ENCODE peak calls at places on chromosomes 13 and 19, in eight cellular contexts. One of them, this sample, is unnamed.

GRCh38 chr13:59746291-59746962 is 417.3 kb downstream of the DIAPH3 start:
- DNase-seq in GM13977: no peak
- DNase-seq in ACHN: no peak
- DNase-seq in memory B cell: no peak
- DNase-seq in psoas muscle: no peak
- DNase-seq in iPS DF 19.7: no peak
- DNase-seq in retina: no peak
- DNase-seq in T follicular helper cell: no peak
- DNase-seq in this sample: no peak

GRCh38 chr13:96779691-96780090 is 214.6 kb downstream of the OXGR1 start:
- DNase-seq in GM13977: no peak
- DNase-seq in iPS DF 19.7: no peak
- DNase-seq in retina: no peak
- DNase-seq in memory B cell: no peak
- DNase-seq in psoas muscle: no peak
- DNase-seq in ACHN: no peak
- DNase-seq in T follicular helper cell: no peak
- DNase-seq in this sample: no peak

GRCh38 chr13:47135800-47136658 is 239.2 kb upstream of the HTR2A start:
- DNase-seq in psoas muscle: no peak
- DNase-seq in T follicular helper cell: no peak
- DNase-seq in memory B cell: no peak
- DNase-seq in GM13977: no peak
- DNase-seq in iPS DF 19.7: no peak
- DNase-seq in retina: peak
- DNase-seq in ACHN: no peak
- DNase-seq in this sample: no peak

GRCh38 chr13:59588717-59589067 is 575.0 kb downstream of the DIAPH3 start:
- DNase-seq in GM13977: no peak
- DNase-seq in retina: no peak
- DNase-seq in psoas muscle: no peak
- DNase-seq in memory B cell: no peak
- DNase-seq in ACHN: no peak
- DNase-seq in T follicular helper cell: no peak
- DNase-seq in iPS DF 19.7: no peak
- DNase-seq in this sample: no peak

GRCh38 chr13:21849323-21849722 is 178.4 kb downstream of the FGF9 start:
- DNase-seq in T follicular helper cell: no peak
- DNase-seq in retina: peak
- DNase-seq in memory B cell: no peak
- DNase-seq in ACHN: peak
- DNase-seq in GM13977: peak
- DNase-seq in iPS DF 19.7: peak
- DNase-seq in psoas muscle: no peak
- DNase-seq in this sample: peak

GRCh38 chr13:35260316-35260715 is 216.2 kb downstream of the MAB21L1 start:
- DNase-seq in memory B cell: no peak
- DNase-seq in psoas muscle: no peak
- DNase-seq in iPS DF 19.7: no peak
- DNase-seq in T follicular helper cell: no peak
- DNase-seq in GM13977: no peak
- DNase-seq in ACHN: no peak
- DNase-seq in retina: no peak
- DNase-seq in this sample: no peak

GRCh38 chr19:47649588-47649987 is 40.7 kb downstream of the BICRA start:
- DNase-seq in memory B cell: no peak
- DNase-seq in iPS DF 19.7: no peak
- DNase-seq in psoas muscle: no peak
- DNase-seq in ACHN: no peak
- DNase-seq in retina: no peak
- DNase-seq in GM13977: no peak
- DNase-seq in T follicular helper cell: no peak
- DNase-seq in this sample: no peak

GRCh38 chr13:86932935-86933334 is 738.2 kb upstream of the SLITRK5 start:
- DNase-seq in retina: no peak
- DNase-seq in memory B cell: no peak
- DNase-seq in ACHN: no peak
- DNase-seq in iPS DF 19.7: peak
- DNase-seq in psoas muscle: no peak
- DNase-seq in T follicular helper cell: no peak
- DNase-seq in GM13977: no peak
- DNase-seq in this sample: no peak

GRCh38 chr13:70960841-70961443 is 852.7 kb upstream of the KLHL1 start:
- DNase-seq in ACHN: peak
- DNase-seq in retina: peak
- DNase-seq in memory B cell: no peak
- DNase-seq in psoas muscle: no peak
- DNase-seq in T follicular helper cell: no peak
- DNase-seq in GM13977: peak
- DNase-seq in iPS DF 19.7: no peak
- DNase-seq in this sample: peak

GRCh38 chr13:112619730-112620639 is 32.0 kb upstream of the TUBGCP3 start:
- DNase-seq in psoas muscle: no peak
- DNase-seq in memory B cell: no peak
- DNase-seq in T follicular helper cell: no peak
- DNase-seq in GM13977: no peak
- DNase-seq in iPS DF 19.7: peak
- DNase-seq in retina: peak
- DNase-seq in ACHN: no peak
- DNase-seq in this sample: peak

GRCh38 chr13:41501281-41501680 is 43.9 kb downstream of the RGCC start:
- DNase-seq in ACHN: no peak
- DNase-seq in iPS DF 19.7: no peak
- DNase-seq in GM13977: no peak
- DNase-seq in memory B cell: no peak
- DNase-seq in psoas muscle: no peak
- DNase-seq in T follicular helper cell: no peak
- DNase-seq in retina: no peak
- DNase-seq in this sample: no peak

GRCh38 chr19:45670670-45671453 is 2.8 kb downstream of the GIPR start:
- DNase-seq in memory B cell: peak
- DNase-seq in retina: peak
- DNase-seq in iPS DF 19.7: no peak
- DNase-seq in T follicular helper cell: no peak
- DNase-seq in ACHN: peak
- DNase-seq in GM13977: peak
- DNase-seq in psoas muscle: peak
- DNase-seq in this sample: no peak

GRCh38 chr19:40581531-40581930 is 4.9 kb downstream of the SHKBP1 start:
- DNase-seq in T follicular helper cell: no peak
- DNase-seq in GM13977: no peak
- DNase-seq in memory B cell: no peak
- DNase-seq in psoas muscle: no peak
- DNase-seq in ACHN: no peak
- DNase-seq in iPS DF 19.7: no peak
- DNase-seq in retina: no peak
- DNase-seq in this sample: no peak

GRCh38 chr13:106104281-106104901 is 431.1 kb downstream of the EFNB2 start:
- DNase-seq in GM13977: no peak
- DNase-seq in iPS DF 19.7: no peak
- DNase-seq in T follicular helper cell: no peak
- DNase-seq in ACHN: peak
- DNase-seq in psoas muscle: no peak
- DNase-seq in retina: no peak
- DNase-seq in memory B cell: no peak
- DNase-seq in this sample: no peak

GRCh38 chr19:53254451-53255341 is at the start of gene ZNF677:
- DNase-seq in ACHN: no peak
- DNase-seq in GM13977: peak
- DNase-seq in psoas muscle: peak
- DNase-seq in retina: peak
- DNase-seq in T follicular helper cell: peak
- DNase-seq in iPS DF 19.7: peak
- DNase-seq in memory B cell: peak
- DNase-seq in this sample: no peak

GRCh38 chr19:7215176-7215575 is 79.0 kb downstream of the INSR start:
- DNase-seq in iPS DF 19.7: no peak
- DNase-seq in psoas muscle: no peak
- DNase-seq in ACHN: no peak
- DNase-seq in T follicular helper cell: no peak
- DNase-seq in memory B cell: no peak
- DNase-seq in GM13977: no peak
- DNase-seq in retina: no peak
- DNase-seq in this sample: no peak

GRCh38 chr19:15236886-15237285 is 4.6 kb upstream of the EPHX3 start:
- DNase-seq in memory B cell: no peak
- DNase-seq in ACHN: no peak
- DNase-seq in T follicular helper cell: no peak
- DNase-seq in iPS DF 19.7: no peak
- DNase-seq in psoas muscle: no peak
- DNase-seq in GM13977: no peak
- DNase-seq in retina: no peak
- DNase-seq in this sample: no peak

GRCh38 chr19:47794526-47794925 is 9.8 kb downstream of the TPRX1 start:
- DNase-seq in GM13977: no peak
- DNase-seq in iPS DF 19.7: no peak
- DNase-seq in memory B cell: no peak
- DNase-seq in T follicular helper cell: no peak
- DNase-seq in psoas muscle: no peak
- DNase-seq in retina: no peak
- DNase-seq in ACHN: no peak
- DNase-seq in this sample: no peak

GRCh38 chr19:40576181-40576584 is 490 bp upstream of the SHKBP1 start:
- DNase-seq in GM13977: no peak
- DNase-seq in T follicular helper cell: no peak
- DNase-seq in memory B cell: no peak
- DNase-seq in iPS DF 19.7: no peak
- DNase-seq in retina: no peak
- DNase-seq in ACHN: no peak
- DNase-seq in psoas muscle: peak
- DNase-seq in this sample: no peak

GRCh38 chr19:52048604-52049493 is at the start of gene ZNF432:
- DNase-seq in memory B cell: peak
- DNase-seq in retina: peak
- DNase-seq in ACHN: peak
- DNase-seq in iPS DF 19.7: peak
- DNase-seq in T follicular helper cell: peak
- DNase-seq in GM13977: peak
- DNase-seq in psoas muscle: peak
- DNase-seq in this sample: no peak

GRCh38 chr19:2983351-2984195 is 6.2 kb downstream of the TLE6 start:
- DNase-seq in memory B cell: no peak
- DNase-seq in psoas muscle: peak
- DNase-seq in T follicular helper cell: no peak
- DNase-seq in iPS DF 19.7: peak
- DNase-seq in ACHN: no peak
- DNase-seq in GM13977: peak
- DNase-seq in retina: peak
- DNase-seq in this sample: no peak

GRCh38 chr13:35309711-35310110 is 166.8 kb downstream of the MAB21L1 start:
- DNase-seq in ACHN: no peak
- DNase-seq in GM13977: no peak
- DNase-seq in memory B cell: no peak
- DNase-seq in T follicular helper cell: no peak
- DNase-seq in retina: no peak
- DNase-seq in iPS DF 19.7: no peak
- DNase-seq in psoas muscle: no peak
- DNase-seq in this sample: no peak

GRCh38 chr19:10120538-10121198 is 969 bp upstream of the EIF3G start:
- DNase-seq in ACHN: no peak
- DNase-seq in psoas muscle: no peak
- DNase-seq in memory B cell: no peak
- DNase-seq in iPS DF 19.7: no peak
- DNase-seq in T follicular helper cell: no peak
- DNase-seq in GM13977: no peak
- DNase-seq in retina: no peak
- DNase-seq in this sample: no peak

GRCh38 chr13:39417643-39418042 is 185.3 kb downstream of the LHFPL6 start:
- DNase-seq in ACHN: peak
- DNase-seq in GM13977: no peak
- DNase-seq in iPS DF 19.7: no peak
- DNase-seq in memory B cell: no peak
- DNase-seq in T follicular helper cell: no peak
- DNase-seq in psoas muscle: no peak
- DNase-seq in retina: no peak
- DNase-seq in this sample: no peak

GRCh38 chr13:37306778-37307544 is 201.5 kb upstream of the CSNK1A1L start:
- DNase-seq in memory B cell: no peak
- DNase-seq in retina: no peak
- DNase-seq in iPS DF 19.7: no peak
- DNase-seq in GM13977: no peak
- DNase-seq in T follicular helper cell: no peak
- DNase-seq in ACHN: peak
- DNase-seq in psoas muscle: no peak
- DNase-seq in this sample: no peak

This sample was measured in Jurkat, Clone E6-1.